ENCODE peak calls at places on chromosome 7, in nine cellular contexts. One of them, this sample, is unnamed.

GRCh38 chr7:127648986-127649385 is 3.0 kb upstream of the SND1 start:
- DNase-seq in prostate gland: no peak
- DNase-seq in heart left ventricle: no peak
- DNase-seq in K562: no peak
- DNase-seq in esophagus squamous epithelium: no peak
- DNase-seq in gastrocnemius medialis: no peak
- DNase-seq in transverse colon: no peak
- DNase-seq in A549: no peak
- DNase-seq in spleen: no peak
- DNase-seq in this sample: no peak

GRCh38 chr7:132298782-132299181 is 277.5 kb downstream of the PLXNA4 start:
- DNase-seq in prostate gland: no peak
- DNase-seq in heart left ventricle: no peak
- DNase-seq in K562: no peak
- DNase-seq in esophagus squamous epithelium: no peak
- DNase-seq in gastrocnemius medialis: no peak
- DNase-seq in transverse colon: no peak
- DNase-seq in A549: no peak
- DNase-seq in spleen: no peak
- DNase-seq in this sample: no peak

GRCh38 chr7:22052221-22052639 is 106.5 kb upstream of the CDCA7L start:
- DNase-seq in prostate gland: no peak
- DNase-seq in heart left ventricle: no peak
- DNase-seq in K562: no peak
- DNase-seq in esophagus squamous epithelium: no peak
- DNase-seq in gastrocnemius medialis: no peak
- DNase-seq in transverse colon: no peak
- DNase-seq in A549: no peak
- DNase-seq in spleen: no peak
- DNase-seq in this sample: no peak

GRCh38 chr7:13742126-13742525 is 247.3 kb downstream of the ETV1 start:
- DNase-seq in prostate gland: no peak
- DNase-seq in heart left ventricle: no peak
- DNase-seq in K562: no peak
- DNase-seq in esophagus squamous epithelium: no peak
- DNase-seq in gastrocnemius medialis: no peak
- DNase-seq in transverse colon: no peak
- DNase-seq in A549: no peak
- DNase-seq in spleen: no peak
- DNase-seq in this sample: no peak

GRCh38 chr7:23380556-23380955 is 81.4 kb downstream of the MALSU1 start:
- DNase-seq in prostate gland: no peak
- DNase-seq in heart left ventricle: no peak
- DNase-seq in K562: no peak
- DNase-seq in esophagus squamous epithelium: no peak
- DNase-seq in gastrocnemius medialis: no peak
- DNase-seq in transverse colon: no peak
- DNase-seq in A549: no peak
- DNase-seq in spleen: no peak
- DNase-seq in this sample: no peak

GRCh38 chr7:15720849-15721471 is 34.5 kb upstream of the MEOX2 start:
- DNase-seq in prostate gland: no peak
- DNase-seq in heart left ventricle: no peak
- DNase-seq in K562: peak; percentile 7
- DNase-seq in esophagus squamous epithelium: no peak
- DNase-seq in gastrocnemius medialis: no peak
- DNase-seq in transverse colon: peak; percentile 32
- DNase-seq in A549: peak; percentile 2
- DNase-seq in spleen: no peak
- DNase-seq in this sample: peak; percentile 44

GRCh38 chr7:3154317-3154716 is 110.7 kb upstream of the CARD11 start:
- DNase-seq in prostate gland: no peak
- DNase-seq in heart left ventricle: no peak
- DNase-seq in K562: no peak
- DNase-seq in esophagus squamous epithelium: no peak
- DNase-seq in gastrocnemius medialis: no peak
- DNase-seq in transverse colon: no peak
- DNase-seq in A549: no peak
- DNase-seq in spleen: peak; percentile 53
- DNase-seq in this sample: no peak

GRCh38 chr7:30920584-30921539 is 9.2 kb downstream of the AQP1 start:
- DNase-seq in prostate gland: no peak
- DNase-seq in heart left ventricle: peak; percentile 72
- DNase-seq in K562: peak; percentile 61
- DNase-seq in esophagus squamous epithelium: no peak
- DNase-seq in gastrocnemius medialis: peak; percentile 43
- DNase-seq in transverse colon: peak; percentile 9
- DNase-seq in A549: no peak
- DNase-seq in spleen: peak; percentile 54
- DNase-seq in this sample: peak; percentile 23

GRCh38 chr7:104074529-104074928 is 85.1 kb upstream of the RELN start:
- DNase-seq in prostate gland: no peak
- DNase-seq in heart left ventricle: no peak
- DNase-seq in K562: no peak
- DNase-seq in esophagus squamous epithelium: no peak
- DNase-seq in gastrocnemius medialis: no peak
- DNase-seq in transverse colon: no peak
- DNase-seq in A549: no peak
- DNase-seq in spleen: no peak
- DNase-seq in this sample: no peak

GRCh38 chr7:114533151-114533550 is 118.5 kb downstream of the FOXP2 start:
- DNase-seq in prostate gland: no peak
- DNase-seq in heart left ventricle: no peak
- DNase-seq in K562: no peak
- DNase-seq in esophagus squamous epithelium: no peak
- DNase-seq in gastrocnemius medialis: no peak
- DNase-seq in transverse colon: no peak
- DNase-seq in A549: no peak
- DNase-seq in spleen: no peak
- DNase-seq in this sample: no peak

DNA sequence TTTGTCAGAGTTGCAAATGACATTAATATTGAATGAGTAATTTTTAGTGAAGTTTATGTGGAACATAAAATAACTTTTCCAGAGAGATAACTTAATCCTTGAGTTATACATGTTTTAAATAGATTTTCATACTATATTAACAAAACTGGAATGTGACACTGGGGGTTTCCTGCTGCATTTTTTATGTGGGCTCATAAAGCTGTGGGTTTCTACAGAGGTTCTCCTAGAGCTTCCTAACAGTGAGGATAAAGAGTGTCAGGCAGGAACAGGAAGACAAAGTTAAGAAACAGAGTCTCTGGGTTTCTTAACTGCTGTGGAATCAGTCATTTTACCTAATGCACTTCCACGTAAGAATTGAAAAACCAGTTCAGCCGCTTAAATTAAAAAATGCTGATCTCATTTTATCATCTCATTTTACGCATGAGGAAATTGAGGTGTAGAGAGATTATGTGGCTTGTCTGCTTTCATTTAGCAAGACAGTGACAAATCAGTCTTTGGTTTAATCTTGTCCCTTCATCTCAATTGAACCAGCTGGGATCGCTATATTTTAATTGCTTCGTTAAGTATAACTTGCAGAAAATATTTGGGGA is 5.0 kb downstream of the CD36 start:
- DNase-seq in prostate gland: no peak
- DNase-seq in heart left ventricle: no peak
- DNase-seq in K562: no peak
- DNase-seq in esophagus squamous epithelium: no peak
- DNase-seq in gastrocnemius medialis: no peak
- DNase-seq in transverse colon: no peak
- DNase-seq in A549: no peak
- DNase-seq in spleen: no peak
- DNase-seq in this sample: no peak
- TF ChIP-seq POLR2A in prostate gland: no peak
- TF ChIP-seq POLR2A in heart left ventricle: no peak
- TF ChIP-seq POLR2A in K562: no peak
- TF ChIP-seq POLR2A in esophagus squamous epithelium: no peak
- TF ChIP-seq POLR2A in gastrocnemius medialis: no peak
- TF ChIP-seq POLR2A in transverse colon: no peak
- TF ChIP-seq POLR2A in A549: no peak
- TF ChIP-seq POLR2A in spleen: no peak
- TF ChIP-seq POLR2A in this sample: no peak

DNA sequence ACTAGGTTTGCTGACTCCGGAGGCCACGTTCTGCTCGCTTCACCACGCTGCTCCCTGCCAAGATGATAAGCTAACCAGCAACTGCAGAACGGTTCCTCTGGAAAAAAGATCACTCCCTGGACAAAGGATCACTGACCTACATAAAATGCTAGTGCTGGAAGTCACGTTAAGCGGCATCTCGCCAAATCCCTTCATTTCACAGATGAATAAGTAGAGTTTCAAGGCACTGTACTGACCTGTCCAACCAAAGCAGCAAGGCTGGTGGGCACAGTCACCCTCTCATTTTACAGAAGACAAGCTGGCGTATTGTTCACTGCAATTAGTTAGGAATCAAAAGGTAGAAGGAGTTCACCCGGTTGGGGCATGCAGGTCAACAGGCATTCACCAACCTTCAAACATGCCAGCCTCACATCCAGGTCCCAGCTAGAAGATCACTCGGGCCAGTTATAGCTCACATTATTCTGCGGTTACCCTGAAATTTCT is 33.0 kb downstream of the HIPK2 start:
- DNase-seq in prostate gland: no peak
- DNase-seq in heart left ventricle: peak; percentile 71
- DNase-seq in K562: no peak
- DNase-seq in esophagus squamous epithelium: no peak
- DNase-seq in gastrocnemius medialis: no peak
- DNase-seq in transverse colon: no peak
- DNase-seq in A549: no peak
- DNase-seq in spleen: no peak
- DNase-seq in this sample: peak; percentile 79
- H3K27ac ChIP-seq in prostate gland: no peak overlapping the region
- H3K27ac ChIP-seq in heart left ventricle: peak overlapping the region; percentile 64
- H3K27ac ChIP-seq in K562: no peak overlapping the region
- H3K27ac ChIP-seq in esophagus squamous epithelium: no peak overlapping the region
- H3K27ac ChIP-seq in gastrocnemius medialis: peak overlapping the region; percentile 91
- H3K27ac ChIP-seq in transverse colon: no peak overlapping the region
- H3K27ac ChIP-seq in A549: peak overlapping the region; percentile 36
- H3K27ac ChIP-seq in spleen: no peak overlapping the region
- H3K27ac ChIP-seq in this sample: peak overlapping the region; percentile 78

GRCh38 chr7:6008668-6009611 is at the start of the genes AIMP2 and PMS2:
- DNase-seq in prostate gland: peak; percentile 98
- DNase-seq in heart left ventricle: peak; percentile 98
- DNase-seq in K562: peak; percentile 95
- DNase-seq in esophagus squamous epithelium: peak; percentile 92
- DNase-seq in gastrocnemius medialis: peak; percentile 99
- DNase-seq in transverse colon: peak; percentile 99
- DNase-seq in A549: peak; percentile 96
- DNase-seq in spleen: peak; percentile 97
- DNase-seq in this sample: peak; percentile 99
- TF ChIP-seq POLR2A in prostate gland: peak; percentile 79
- TF ChIP-seq POLR2A in heart left ventricle: peak; percentile 80
- TF ChIP-seq POLR2A in K562: peak; percentile 96
- TF ChIP-seq POLR2A in esophagus squamous epithelium: peak; percentile 71
- TF ChIP-seq POLR2A in gastrocnemius medialis: peak; percentile 86
- TF ChIP-seq POLR2A in transverse colon: peak; percentile 92
- TF ChIP-seq POLR2A in A549: peak; percentile 77
- TF ChIP-seq POLR2A in spleen: peak; percentile 45
- TF ChIP-seq POLR2A in this sample: peak; percentile 80

GRCh38 chr7:34309584-34309983 is 348.4 kb upstream of the NPSR1 start:
- DNase-seq in prostate gland: no peak
- DNase-seq in heart left ventricle: no peak
- DNase-seq in K562: no peak
- DNase-seq in esophagus squamous epithelium: no peak
- DNase-seq in gastrocnemius medialis: no peak
- DNase-seq in transverse colon: no peak
- DNase-seq in A549: no peak
- DNase-seq in spleen: no peak
- DNase-seq in this sample: no peak

GRCh38 chr7:34308595-34308994 is 349.4 kb upstream of the NPSR1 start:
- DNase-seq in prostate gland: no peak
- DNase-seq in heart left ventricle: no peak
- DNase-seq in K562: no peak
- DNase-seq in esophagus squamous epithelium: no peak
- DNase-seq in gastrocnemius medialis: no peak
- DNase-seq in transverse colon: no peak
- DNase-seq in A549: no peak
- DNase-seq in spleen: no peak
- DNase-seq in this sample: no peak

GRCh38 chr7:34311591-34311990 is 346.4 kb upstream of the NPSR1 start:
- DNase-seq in prostate gland: no peak
- DNase-seq in heart left ventricle: no peak
- DNase-seq in K562: no peak
- DNase-seq in esophagus squamous epithelium: no peak
- DNase-seq in gastrocnemius medialis: no peak
- DNase-seq in transverse colon: no peak
- DNase-seq in A549: no peak
- DNase-seq in spleen: no peak
- DNase-seq in this sample: no peak

GRCh38 chr7:34309116-34309515 is 348.9 kb upstream of the NPSR1 start:
- DNase-seq in prostate gland: no peak
- DNase-seq in heart left ventricle: no peak
- DNase-seq in K562: no peak
- DNase-seq in esophagus squamous epithelium: no peak
- DNase-seq in gastrocnemius medialis: no peak
- DNase-seq in transverse colon: no peak
- DNase-seq in A549: no peak
- DNase-seq in spleen: no peak
- DNase-seq in this sample: no peak

GRCh38 chr7:34307540-34307939 is 350.5 kb upstream of the NPSR1 start:
- DNase-seq in prostate gland: no peak
- DNase-seq in heart left ventricle: no peak
- DNase-seq in K562: no peak
- DNase-seq in esophagus squamous epithelium: no peak
- DNase-seq in gastrocnemius medialis: no peak
- DNase-seq in transverse colon: no peak
- DNase-seq in A549: no peak
- DNase-seq in spleen: no peak
- DNase-seq in this sample: no peak
- H3K27ac ChIP-seq in prostate gland: no peak overlapping the region
- H3K27ac ChIP-seq in heart left ventricle: no peak overlapping the region
- H3K27ac ChIP-seq in K562: no peak overlapping the region
- H3K27ac ChIP-seq in esophagus squamous epithelium: no peak overlapping the region
- H3K27ac ChIP-seq in gastrocnemius medialis: no peak overlapping the region
- H3K27ac ChIP-seq in transverse colon: peak overlapping the region; percentile 69
- H3K27ac ChIP-seq in A549: no peak overlapping the region
- H3K27ac ChIP-seq in spleen: no peak overlapping the region
- H3K27ac ChIP-seq in this sample: no peak overlapping the region

DNA sequence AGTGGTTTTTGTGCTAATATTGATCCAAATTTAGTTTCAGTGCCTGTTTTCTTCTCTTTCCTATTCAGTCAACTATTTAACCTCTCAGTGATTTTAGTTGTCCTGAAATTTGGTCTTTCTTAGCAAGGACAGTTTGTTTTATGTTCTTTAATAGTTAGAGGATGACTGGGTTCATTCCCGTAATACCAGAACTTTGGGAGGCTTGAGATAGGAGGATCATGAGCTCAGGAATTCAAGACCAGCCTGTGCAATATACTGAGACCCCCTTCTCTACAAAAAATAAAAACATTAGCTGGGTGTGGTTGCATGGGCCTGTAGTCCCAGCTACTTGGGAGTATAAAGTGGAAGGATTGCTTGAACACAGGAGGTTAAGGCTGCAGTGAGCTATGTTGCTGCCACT is 148.3 kb downstream of the EXOC4 start:
- DNase-seq in prostate gland: no peak
- DNase-seq in heart left ventricle: no peak
- DNase-seq in K562: no peak
- DNase-seq in esophagus squamous epithelium: no peak
- DNase-seq in gastrocnemius medialis: no peak
- DNase-seq in transverse colon: no peak
- DNase-seq in A549: no peak
- DNase-seq in spleen: no peak
- DNase-seq in this sample: no peak
- TF ChIP-seq POLR2A in prostate gland: no peak
- TF ChIP-seq POLR2A in heart left ventricle: no peak
- TF ChIP-seq POLR2A in K562: no peak
- TF ChIP-seq POLR2A in esophagus squamous epithelium: no peak
- TF ChIP-seq POLR2A in gastrocnemius medialis: no peak
- TF ChIP-seq POLR2A in transverse colon: no peak
- TF ChIP-seq POLR2A in A549: no peak
- TF ChIP-seq POLR2A in spleen: no peak
- TF ChIP-seq POLR2A in this sample: no peak

GRCh38 chr7:1121886-1122831 is 34.2 kb downstream of the GPER1 start:
- DNase-seq in prostate gland: no peak
- DNase-seq in heart left ventricle: no peak
- DNase-seq in K562: no peak
- DNase-seq in esophagus squamous epithelium: no peak
- DNase-seq in gastrocnemius medialis: no peak
- DNase-seq in transverse colon: no peak
- DNase-seq in A549: no peak
- DNase-seq in spleen: no peak
- DNase-seq in this sample: no peak
- H3K27ac ChIP-seq in prostate gland: no peak overlapping the region
- H3K27ac ChIP-seq in heart left ventricle: peak overlapping the region; percentile 79
- H3K27ac ChIP-seq in K562: no peak overlapping the region
- H3K27ac ChIP-seq in esophagus squamous epithelium: peak overlapping the region; percentile 83
- H3K27ac ChIP-seq in gastrocnemius medialis: peak overlapping the region; percentile 86
- H3K27ac ChIP-seq in transverse colon: no peak overlapping the region
- H3K27ac ChIP-seq in A549: no peak overlapping the region
- H3K27ac ChIP-seq in spleen: no peak overlapping the region
- H3K27ac ChIP-seq in this sample: no peak overlapping the region

This sample was measured in right lobe of liver.